ENCODE peak calls at places on chromosomes 2 and 18, in eight cellular contexts. One of them, this sample, is unnamed.

GRCh38 chr18:51941999-51942398 is 398.0 kb upstream of the DCC start:
- DNase-seq in OCI-LY7: no peak
- DNase-seq in activated T-cell treated with anti-CD3 and anti-CD28 coated beads, Interleukin-2, amount 50 U/mL, for 72 hours: no peak
- DNase-seq in putamen: no peak
- DNase-seq in posterior cingulate gyrus: no peak
- DNase-seq in head of caudate nucleus: no peak
- DNase-seq in NCI-H774: no peak
- DNase-seq in neural progenitor cell: no peak
- DNase-seq in this sample: no peak

GRCh38 chr18:31574359-31574758 is 17.3 kb upstream of the TTR start:
- DNase-seq in OCI-LY7: peak
- DNase-seq in activated T-cell treated with anti-CD3 and anti-CD28 coated beads, Interleukin-2, amount 50 U/mL, for 72 hours: no peak
- DNase-seq in putamen: no peak
- DNase-seq in posterior cingulate gyrus: no peak
- DNase-seq in head of caudate nucleus: no peak
- DNase-seq in NCI-H774: no peak
- DNase-seq in neural progenitor cell: no peak
- DNase-seq in this sample: no peak

GRCh38 chr2:240876475-240877251 is 8.0 kb downstream of the AGXT start:
- DNase-seq in OCI-LY7: no peak
- DNase-seq in activated T-cell treated with anti-CD3 and anti-CD28 coated beads, Interleukin-2, amount 50 U/mL, for 72 hours: no peak
- DNase-seq in putamen: no peak
- DNase-seq in posterior cingulate gyrus: no peak
- DNase-seq in head of caudate nucleus: no peak
- DNase-seq in NCI-H774: no peak
- DNase-seq in neural progenitor cell: no peak
- DNase-seq in this sample: no peak

GRCh38 chr18:21243041-21243431 is 1.0 kb downstream of the GREB1L start:
- DNase-seq in OCI-LY7: no peak
- DNase-seq in activated T-cell treated with anti-CD3 and anti-CD28 coated beads, Interleukin-2, amount 50 U/mL, for 72 hours: no peak
- DNase-seq in putamen: no peak
- DNase-seq in posterior cingulate gyrus: peak
- DNase-seq in head of caudate nucleus: no peak
- DNase-seq in NCI-H774: no peak
- DNase-seq in neural progenitor cell: peak
- DNase-seq in this sample: no peak

GRCh38 chr2:36406296-36406695 is 50.7 kb downstream of the CRIM1 start:
- DNase-seq in OCI-LY7: no peak
- DNase-seq in activated T-cell treated with anti-CD3 and anti-CD28 coated beads, Interleukin-2, amount 50 U/mL, for 72 hours: no peak
- DNase-seq in putamen: no peak
- DNase-seq in posterior cingulate gyrus: no peak
- DNase-seq in head of caudate nucleus: no peak
- DNase-seq in NCI-H774: no peak
- DNase-seq in neural progenitor cell: no peak
- DNase-seq in this sample: no peak

GRCh38 chr2:144521702-144522101 is 1.8 kb upstream of the ZEB2 start:
- DNase-seq in OCI-LY7: no peak
- DNase-seq in activated T-cell treated with anti-CD3 and anti-CD28 coated beads, Interleukin-2, amount 50 U/mL, for 72 hours: no peak
- DNase-seq in putamen: no peak
- DNase-seq in posterior cingulate gyrus: no peak
- DNase-seq in head of caudate nucleus: no peak
- DNase-seq in NCI-H774: no peak
- DNase-seq in neural progenitor cell: no peak
- DNase-seq in this sample: no peak

GRCh38 chr2:197184959-197185586 is 125.5 kb downstream of the ANKRD44 start:
- DNase-seq in OCI-LY7: no peak
- DNase-seq in activated T-cell treated with anti-CD3 and anti-CD28 coated beads, Interleukin-2, amount 50 U/mL, for 72 hours: no peak
- DNase-seq in putamen: no peak
- DNase-seq in posterior cingulate gyrus: no peak
- DNase-seq in head of caudate nucleus: peak
- DNase-seq in NCI-H774: no peak
- DNase-seq in neural progenitor cell: peak
- DNase-seq in this sample: no peak

GRCh38 chr18:58861353-58861752 is 3.3 kb upstream of the ZNF532 start:
- DNase-seq in OCI-LY7: no peak
- DNase-seq in activated T-cell treated with anti-CD3 and anti-CD28 coated beads, Interleukin-2, amount 50 U/mL, for 72 hours: no peak
- DNase-seq in putamen: peak
- DNase-seq in posterior cingulate gyrus: no peak
- DNase-seq in head of caudate nucleus: no peak
- DNase-seq in NCI-H774: no peak
- DNase-seq in neural progenitor cell: peak
- DNase-seq in this sample: no peak

GRCh38 chr18:3498705-3499451 is 48.9 kb downstream of the TGIF1 start:
- DNase-seq in OCI-LY7: peak
- DNase-seq in activated T-cell treated with anti-CD3 and anti-CD28 coated beads, Interleukin-2, amount 50 U/mL, for 72 hours: peak
- DNase-seq in putamen: no peak
- DNase-seq in posterior cingulate gyrus: peak
- DNase-seq in head of caudate nucleus: peak
- DNase-seq in NCI-H774: no peak
- DNase-seq in neural progenitor cell: peak
- DNase-seq in this sample: no peak

GRCh38 chr2:204544961-204545860 is at the start of gene PARD3B:
- DNase-seq in OCI-LY7: no peak
- DNase-seq in activated T-cell treated with anti-CD3 and anti-CD28 coated beads, Interleukin-2, amount 50 U/mL, for 72 hours: peak
- DNase-seq in putamen: peak
- DNase-seq in posterior cingulate gyrus: no peak
- DNase-seq in head of caudate nucleus: peak
- DNase-seq in NCI-H774: peak
- DNase-seq in neural progenitor cell: peak
- DNase-seq in this sample: peak

GRCh38 chr2:158553257-158553656 is 96.5 kb downstream of the PKP4 start:
- DNase-seq in OCI-LY7: no peak
- DNase-seq in activated T-cell treated with anti-CD3 and anti-CD28 coated beads, Interleukin-2, amount 50 U/mL, for 72 hours: no peak
- DNase-seq in putamen: no peak
- DNase-seq in posterior cingulate gyrus: no peak
- DNase-seq in head of caudate nucleus: no peak
- DNase-seq in NCI-H774: no peak
- DNase-seq in neural progenitor cell: no peak
- DNase-seq in this sample: no peak

GRCh38 chr2:236731767-236732580 is 162.3 kb downstream of the ACKR3 start:
- DNase-seq in OCI-LY7: no peak
- DNase-seq in activated T-cell treated with anti-CD3 and anti-CD28 coated beads, Interleukin-2, amount 50 U/mL, for 72 hours: no peak
- DNase-seq in putamen: peak
- DNase-seq in posterior cingulate gyrus: no peak
- DNase-seq in head of caudate nucleus: peak
- DNase-seq in NCI-H774: no peak
- DNase-seq in neural progenitor cell: no peak
- DNase-seq in this sample: no peak

GRCh38 chr2:77513191-77513590 is 9.0 kb downstream of the LRRTM4 start:
- DNase-seq in OCI-LY7: no peak
- DNase-seq in activated T-cell treated with anti-CD3 and anti-CD28 coated beads, Interleukin-2, amount 50 U/mL, for 72 hours: no peak
- DNase-seq in putamen: no peak
- DNase-seq in posterior cingulate gyrus: no peak
- DNase-seq in head of caudate nucleus: no peak
- DNase-seq in NCI-H774: no peak
- DNase-seq in neural progenitor cell: no peak
- DNase-seq in this sample: no peak

GRCh38 chr18:34647251-34647650 is 62.8 kb upstream of the DTNA start:
- DNase-seq in OCI-LY7: peak
- DNase-seq in activated T-cell treated with anti-CD3 and anti-CD28 coated beads, Interleukin-2, amount 50 U/mL, for 72 hours: no peak
- DNase-seq in putamen: no peak
- DNase-seq in posterior cingulate gyrus: no peak
- DNase-seq in head of caudate nucleus: no peak
- DNase-seq in NCI-H774: no peak
- DNase-seq in neural progenitor cell: peak
- DNase-seq in this sample: no peak

GRCh38 chr2:179751184-179751809 is 110.1 kb downstream of the ZNF385B start:
- DNase-seq in OCI-LY7: peak
- DNase-seq in activated T-cell treated with anti-CD3 and anti-CD28 coated beads, Interleukin-2, amount 50 U/mL, for 72 hours: no peak
- DNase-seq in putamen: no peak
- DNase-seq in posterior cingulate gyrus: no peak
- DNase-seq in head of caudate nucleus: no peak
- DNase-seq in NCI-H774: peak
- DNase-seq in neural progenitor cell: peak
- DNase-seq in this sample: no peak

This sample was measured in natural killer cell treated with Interleukin-12 subunit alpha and Interleukin-12 subunit beta and Interleukin-15 and Interleukin-18, amount 100 ng/mL, for 72 hours.